ENCODE peak calls at places on chromosomes 1 and 21, in four cellular contexts. G is naive thymus-derived CD4-positive, alpha-beta T cell; I is PC-9; L is activated CD4-positive, alpha-beta T cell treated with anti-CD3 and anti-CD28 coated beads, Interleukin-2, amount 50 U/mL, for 24 hours. N is an unnamed sample.

GRCh38 chr1:245209658-245210415 is 55.1 kb downstream of the KIF26B start:
- DNase-seq in L (no peak), I (no peak), G (no peak), N (no peak)

GRCh38 chr1:27686223-27686990 is 14.4 kb upstream of the IFI6 start:
- DNase-seq in I (peak; percentile 91), L (no peak), G (no peak), N (no peak)

GRCh38 chr1:171139890-171140289 is 45.2 kb upstream of the FMO2 start:
- DNase-seq in I (no peak), L (no peak), G (no peak), N (no peak)

GRCh38 chr1:27366113-27366410 is 699 bp downstream of the MAP3K6 start:
- DNase-seq in L (peak; percentile 53), I (peak; percentile 81), G (no peak), N (peak; percentile 84)

GRCh38 chr1:96418969-96419368 is 302.6 kb upstream of the PTBP2 start:
- DNase-seq in L (no peak), G (no peak), I (no peak), N (no peak)

GRCh38 chr1:56095924-56096655 is 483.3 kb downstream of the PLPP3 start:
- DNase-seq in I (no peak), L (no peak), G (no peak), N (no peak)

GRCh38 chr1:204287466-204287881 is 72.3 kb downstream of the PLEKHA6 start:
- DNase-seq in I (no peak), G (no peak), L (no peak), N (no peak)

GRCh38 chr1:227742738-227743715 is 7.8 kb downstream of the SNAP47 start:
- DNase-seq in I (no peak), L (no peak), G (no peak), N (no peak)

GRCh38 chr1:94522304-94522703 is 19.3 kb downstream of the F3 start:
- DNase-seq in G (no peak), I (no peak), L (no peak), N (no peak)

GRCh38 chr21:25107708-25108107 is 499.6 kb downstream of the MRPL39 start:
- DNase-seq in I (no peak), G (no peak), L (no peak), N (no peak)